ENCODE peak calls at places on chromosomes 4 and X, in seven cellular contexts. One of them, this sample, is unnamed.

GRCh38 chrX:9416562-9417319 is 48.1 kb upstream of the TBL1X start:
- DNase-seq in retinal pigment epithelial cell: no peak
- DNase-seq in fibroblast of mammary gland: peak
- DNase-seq in HFF-Myc: no peak
- DNase-seq in hepatocyte: no peak
- DNase-seq in fibroblast of lung: peak
- DNase-seq in Caco-2: no peak
- DNase-seq in this sample: no peak

GRCh38 chr4:124514588-124514987 is 197.9 kb downstream of the ANKRD50 start:
- DNase-seq in fibroblast of lung: no peak
- DNase-seq in HFF-Myc: no peak
- DNase-seq in Caco-2: no peak
- DNase-seq in retinal pigment epithelial cell: peak
- DNase-seq in fibroblast of mammary gland: no peak
- DNase-seq in hepatocyte: no peak
- DNase-seq in this sample: no peak

GRCh38 chr4:4426511-4427477 is 39.9 kb downstream of the NSG1 start:
- DNase-seq in hepatocyte: no peak
- DNase-seq in retinal pigment epithelial cell: no peak
- DNase-seq in Caco-2: no peak
- DNase-seq in HFF-Myc: no peak
- DNase-seq in fibroblast of mammary gland: no peak
- DNase-seq in fibroblast of lung: no peak
- DNase-seq in this sample: no peak

GRCh38 chr4:22607382-22607781 is 85.4 kb upstream of the GBA3 start:
- DNase-seq in hepatocyte: peak
- DNase-seq in retinal pigment epithelial cell: no peak
- DNase-seq in Caco-2: peak
- DNase-seq in fibroblast of mammary gland: peak
- DNase-seq in fibroblast of lung: peak
- DNase-seq in HFF-Myc: peak
- DNase-seq in this sample: no peak

GRCh38 chr4:117085185-117085701 is at the start of gene TRAM1L1:
- DNase-seq in retinal pigment epithelial cell: peak
- DNase-seq in fibroblast of mammary gland: peak
- DNase-seq in Caco-2: peak
- DNase-seq in HFF-Myc: peak
- DNase-seq in fibroblast of lung: peak
- DNase-seq in hepatocyte: peak
- DNase-seq in this sample: peak

GRCh38 chr4:152223600-152223999 is 312.3 kb downstream of the FBXW7 start:
- DNase-seq in hepatocyte: no peak
- DNase-seq in Caco-2: no peak
- DNase-seq in fibroblast of lung: no peak
- DNase-seq in HFF-Myc: no peak
- DNase-seq in fibroblast of mammary gland: no peak
- DNase-seq in retinal pigment epithelial cell: no peak
- DNase-seq in this sample: no peak

GRCh38 chrX:12954981-12955380 is 19.9 kb upstream of the TMSB4X start:
- DNase-seq in fibroblast of mammary gland: no peak
- DNase-seq in retinal pigment epithelial cell: no peak
- DNase-seq in Caco-2: no peak
- DNase-seq in HFF-Myc: no peak
- DNase-seq in fibroblast of lung: no peak
- DNase-seq in hepatocyte: no peak
- DNase-seq in this sample: no peak

GRCh38 chr4:81021995-81022394 is 8.5 kb upstream of the BMP3 start:
- DNase-seq in hepatocyte: no peak
- DNase-seq in fibroblast of mammary gland: no peak
- DNase-seq in fibroblast of lung: no peak
- DNase-seq in Caco-2: no peak
- DNase-seq in HFF-Myc: no peak
- DNase-seq in retinal pigment epithelial cell: no peak
- DNase-seq in this sample: no peak

GRCh38 chr4:153467897-153468262 is 1.7 kb downstream of the TMEM131L start:
- DNase-seq in fibroblast of lung: peak
- DNase-seq in fibroblast of mammary gland: no peak
- DNase-seq in hepatocyte: no peak
- DNase-seq in retinal pigment epithelial cell: no peak
- DNase-seq in Caco-2: no peak
- DNase-seq in HFF-Myc: no peak
- DNase-seq in this sample: no peak

GRCh38 chrX:115949900-115950822 is 220.4 kb upstream of the AGTR2 start:
- DNase-seq in HFF-Myc: no peak
- DNase-seq in retinal pigment epithelial cell: no peak
- DNase-seq in fibroblast of mammary gland: no peak
- DNase-seq in hepatocyte: no peak
- DNase-seq in Caco-2: no peak
- DNase-seq in fibroblast of lung: no peak
- DNase-seq in this sample: no peak

GRCh38 chr4:123484291-123484926 is 87.8 kb downstream of the SPRY1 start:
- DNase-seq in fibroblast of mammary gland: no peak
- DNase-seq in hepatocyte: no peak
- DNase-seq in HFF-Myc: no peak
- DNase-seq in fibroblast of lung: no peak
- DNase-seq in Caco-2: no peak
- DNase-seq in retinal pigment epithelial cell: no peak
- DNase-seq in this sample: no peak

GRCh38 chr4:114659386-114660008 is 60.9 kb downstream of the UGT8 start:
- DNase-seq in fibroblast of lung: peak
- DNase-seq in Caco-2: peak
- DNase-seq in retinal pigment epithelial cell: peak
- DNase-seq in fibroblast of mammary gland: peak
- DNase-seq in HFF-Myc: peak
- DNase-seq in hepatocyte: peak
- DNase-seq in this sample: peak

GRCh38 chr4:64095398-64095797 is 313.9 kb downstream of the TECRL start:
- DNase-seq in retinal pigment epithelial cell: no peak
- DNase-seq in fibroblast of lung: no peak
- DNase-seq in HFF-Myc: no peak
- DNase-seq in fibroblast of mammary gland: no peak
- DNase-seq in Caco-2: no peak
- DNase-seq in hepatocyte: no peak
- DNase-seq in this sample: no peak

GRCh38 chr4:40349561-40350198 is 14.5 kb downstream of the CHRNA9 start:
- DNase-seq in hepatocyte: peak
- DNase-seq in fibroblast of mammary gland: peak
- DNase-seq in Caco-2: no peak
- DNase-seq in fibroblast of lung: no peak
- DNase-seq in HFF-Myc: no peak
- DNase-seq in retinal pigment epithelial cell: peak
- DNase-seq in this sample: no peak

DNA sequence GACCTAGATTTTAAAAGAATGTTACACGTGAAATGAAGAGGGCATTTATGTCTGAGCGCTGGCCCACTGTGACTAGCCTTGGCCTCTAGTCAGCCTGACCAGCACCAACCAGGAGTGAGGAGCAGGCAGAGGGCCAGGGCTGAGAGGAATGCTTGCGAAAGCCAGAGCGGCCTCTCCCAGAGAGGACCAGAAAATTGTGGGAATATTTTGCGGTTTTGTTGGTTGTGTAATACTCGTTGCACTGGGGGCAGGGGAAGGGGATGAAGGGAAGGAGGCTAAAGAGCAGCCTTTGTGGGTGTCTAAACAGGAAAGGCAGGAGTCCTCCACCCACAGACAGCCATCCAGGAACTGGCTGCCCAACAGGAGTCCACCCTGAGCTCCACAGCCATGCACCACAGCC is 3.8 kb downstream of the GABRE start:
- DNase-seq in hepatocyte: peak
- DNase-seq in retinal pigment epithelial cell: peak
- DNase-seq in fibroblast of lung: peak
- DNase-seq in fibroblast of mammary gland: peak
- DNase-seq in Caco-2: no peak
- DNase-seq in HFF-Myc: peak
- DNase-seq in this sample: peak
- H3K4me3 ChIP-seq in hepatocyte: no peak
- H3K4me3 ChIP-seq in retinal pigment epithelial cell: no peak
- H3K4me3 ChIP-seq in fibroblast of lung: no peak
- H3K4me3 ChIP-seq in fibroblast of mammary gland: no peak
- H3K4me3 ChIP-seq in Caco-2: no peak
- H3K4me3 ChIP-seq in HFF-Myc: no peak
- H3K4me3 ChIP-seq in this sample: no peak

GRCh38 chrX:119573840-119574393 is 446 bp upstream of the UBE2A start:
- DNase-seq in HFF-Myc: no peak
- DNase-seq in Caco-2: peak
- DNase-seq in fibroblast of mammary gland: peak
- DNase-seq in retinal pigment epithelial cell: no peak
- DNase-seq in hepatocyte: peak
- DNase-seq in fibroblast of lung: no peak
- DNase-seq in this sample: no peak

GRCh38 chrX:119570351-119570835 is 4.0 kb upstream of the UBE2A start:
- DNase-seq in HFF-Myc: no peak
- DNase-seq in fibroblast of lung: no peak
- DNase-seq in Caco-2: no peak
- DNase-seq in retinal pigment epithelial cell: no peak
- DNase-seq in hepatocyte: no peak
- DNase-seq in fibroblast of mammary gland: no peak
- DNase-seq in this sample: no peak

GRCh38 chrX:119573222-119573621 is 1.1 kb upstream of the UBE2A start:
- DNase-seq in hepatocyte: no peak
- DNase-seq in HFF-Myc: no peak
- DNase-seq in retinal pigment epithelial cell: no peak
- DNase-seq in fibroblast of mammary gland: no peak
- DNase-seq in Caco-2: no peak
- DNase-seq in fibroblast of lung: no peak
- DNase-seq in this sample: no peak

GRCh38 chrX:119579414-119579813 is 5.1 kb downstream of the UBE2A start:
- DNase-seq in hepatocyte: no peak
- DNase-seq in fibroblast of mammary gland: no peak
- DNase-seq in retinal pigment epithelial cell: no peak
- DNase-seq in fibroblast of lung: no peak
- DNase-seq in Caco-2: no peak
- DNase-seq in HFF-Myc: no peak
- DNase-seq in this sample: no peak

DNA sequence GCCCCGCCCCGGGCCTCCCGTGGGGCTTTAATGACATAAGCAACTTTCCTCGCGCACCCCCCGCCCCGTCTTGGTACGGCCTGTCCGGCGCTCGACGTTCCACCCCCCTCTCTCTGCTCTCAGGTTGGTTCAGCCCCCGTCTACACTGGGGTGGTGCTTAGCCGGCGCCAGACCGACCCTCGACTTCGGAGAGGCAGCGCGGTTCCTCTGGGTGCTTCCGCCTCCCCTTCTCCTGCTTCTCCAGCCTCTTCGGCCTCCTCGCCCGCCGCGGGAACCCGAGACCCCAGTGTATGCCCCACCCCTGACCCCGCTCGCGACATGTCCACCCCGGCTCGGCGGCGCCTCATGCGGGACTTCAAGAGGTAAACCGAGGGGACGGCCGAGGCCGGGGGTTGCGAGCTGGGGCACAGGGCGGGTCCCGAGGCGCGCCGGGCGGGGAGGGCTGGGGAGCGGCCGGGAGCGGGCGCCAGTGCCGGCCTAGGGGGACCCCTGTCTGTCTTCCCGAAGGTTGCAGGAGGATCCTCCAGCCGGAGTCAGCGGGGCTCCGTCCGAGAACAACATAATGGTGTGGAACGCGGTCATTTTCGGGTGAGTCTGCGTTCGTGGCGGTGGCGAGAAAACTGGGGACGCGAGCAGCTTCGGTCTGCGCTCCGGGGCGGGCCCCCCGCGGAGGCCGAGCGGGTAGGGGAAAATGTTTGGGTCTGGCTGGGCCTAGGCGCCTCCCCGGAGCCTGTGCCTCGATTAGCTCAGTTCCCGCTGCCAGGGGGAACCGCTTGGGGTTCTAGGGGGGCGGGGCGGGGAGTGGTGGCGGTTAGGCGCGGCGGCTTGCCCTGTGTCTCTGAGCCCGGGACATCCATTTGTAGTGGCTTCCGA is at the start of gene UBE2A:
- DNase-seq in fibroblast of lung: peak
- DNase-seq in retinal pigment epithelial cell: peak
- DNase-seq in hepatocyte: peak
- DNase-seq in fibroblast of mammary gland: peak
- DNase-seq in Caco-2: peak
- DNase-seq in HFF-Myc: peak
- DNase-seq in this sample: peak
- TF ChIP-seq CTCF in fibroblast of lung: peak
- TF ChIP-seq CTCF in retinal pigment epithelial cell: peak
- TF ChIP-seq CTCF in hepatocyte: peak
- TF ChIP-seq CTCF in fibroblast of mammary gland: no peak
- TF ChIP-seq CTCF in Caco-2: peak
- TF ChIP-seq CTCF in HFF-Myc: peak
- TF ChIP-seq CTCF in this sample: peak

GRCh38 chrX:106615041-106615440 is 3.3 kb downstream of the RADX start:
- DNase-seq in HFF-Myc: no peak
- DNase-seq in fibroblast of mammary gland: no peak
- DNase-seq in hepatocyte: no peak
- DNase-seq in fibroblast of lung: no peak
- DNase-seq in retinal pigment epithelial cell: no peak
- DNase-seq in Caco-2: no peak
- DNase-seq in this sample: no peak
- H3K4me3 ChIP-seq in HFF-Myc: no peak
- H3K4me3 ChIP-seq in fibroblast of mammary gland: no peak
- H3K4me3 ChIP-seq in hepatocyte: no peak
- H3K4me3 ChIP-seq in fibroblast of lung: no peak
- H3K4me3 ChIP-seq in retinal pigment epithelial cell: no peak
- H3K4me3 ChIP-seq in Caco-2: no peak
- H3K4me3 ChIP-seq in this sample: no peak

DNA sequence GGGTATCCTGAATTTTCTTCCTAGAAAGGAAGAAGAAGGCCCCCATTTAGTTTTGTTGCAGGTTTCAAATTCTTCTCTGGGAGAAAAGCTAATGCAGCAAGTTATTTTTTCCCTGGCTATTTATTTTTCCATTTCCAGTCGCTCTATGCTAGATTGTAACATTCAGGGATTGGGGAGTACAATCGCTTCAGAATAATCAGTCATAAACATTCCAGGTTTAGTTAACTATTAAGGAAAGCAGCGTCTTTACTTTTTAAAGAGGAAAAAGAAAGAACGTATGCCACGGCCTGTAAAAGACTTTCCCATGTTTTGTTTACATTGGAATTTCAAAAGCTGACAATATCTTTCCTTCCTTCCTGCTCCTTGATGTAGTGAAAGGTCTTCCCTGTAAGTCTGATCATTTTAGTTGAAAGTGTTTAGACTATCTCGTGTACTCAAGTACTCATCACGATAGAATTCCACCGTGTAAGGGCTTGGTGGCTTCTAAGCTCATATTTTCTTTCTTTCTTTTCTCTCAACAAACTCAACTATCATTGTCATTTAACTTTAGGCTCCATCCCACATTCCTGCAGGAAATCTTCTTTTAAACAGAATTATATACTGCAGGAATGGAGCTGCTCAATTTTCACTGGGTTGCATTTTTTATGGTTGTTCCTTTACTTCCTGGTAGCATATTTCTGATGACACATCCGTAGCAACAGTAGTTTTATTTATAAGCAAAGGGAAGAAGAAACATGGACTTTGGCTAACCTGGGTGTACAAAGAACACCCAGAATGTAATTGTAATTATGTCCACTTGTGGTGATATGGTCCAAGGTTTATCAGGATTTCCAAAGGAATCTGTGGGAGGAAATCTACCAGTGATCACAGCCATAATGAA is 213.1 kb upstream of the FAT1 start:
- DNase-seq in HFF-Myc: peak
- DNase-seq in hepatocyte: peak
- DNase-seq in Caco-2: no peak
- DNase-seq in retinal pigment epithelial cell: peak
- DNase-seq in fibroblast of lung: peak
- DNase-seq in fibroblast of mammary gland: peak
- DNase-seq in this sample: no peak
- TF ChIP-seq CTCF in HFF-Myc: no peak
- TF ChIP-seq CTCF in hepatocyte: peak
- TF ChIP-seq CTCF in Caco-2: no peak
- TF ChIP-seq CTCF in retinal pigment epithelial cell: no peak
- TF ChIP-seq CTCF in fibroblast of lung: peak
- TF ChIP-seq CTCF in fibroblast of mammary gland: peak
- TF ChIP-seq CTCF in this sample: peak

GRCh38 chr4:99651811-99652545 is 5.7 kb downstream of the C4orf54 start:
- DNase-seq in retinal pigment epithelial cell: no peak
- DNase-seq in Caco-2: no peak
- DNase-seq in fibroblast of mammary gland: no peak
- DNase-seq in fibroblast of lung: no peak
- DNase-seq in HFF-Myc: no peak
- DNase-seq in hepatocyte: no peak
- DNase-seq in this sample: no peak
- H3K4me3 ChIP-seq in retinal pigment epithelial cell: no peak
- H3K4me3 ChIP-seq in Caco-2: no peak
- H3K4me3 ChIP-seq in fibroblast of mammary gland: no peak
- H3K4me3 ChIP-seq in fibroblast of lung: no peak
- H3K4me3 ChIP-seq in HFF-Myc: no peak
- H3K4me3 ChIP-seq in hepatocyte: no peak
- H3K4me3 ChIP-seq in this sample: no peak